ENCODE peak calls at places on chromosomes 4 and X, in four cellular contexts. W is effector CD4-positive, alpha-beta T cell; O is RWPE1; X is NCI-H2081. R is an unnamed sample.

GRCh38 chr4:170030121-170030520 is 3.9 kb upstream of the MFAP3L start:
- DNase-seq in O (no peak), W (no peak), X (no peak), R (no peak)

GRCh38 chr4:172514011-172514410 is 654.6 kb upstream of the GALNT7 start:
- DNase-seq in X (no peak), W (no peak), O (no peak), R (no peak)

GRCh38 chrX:110146521-110146920 is 143.6 kb downstream of the TMEM164 start:
- DNase-seq in W (peak), X (peak), O (peak), R (peak)

GRCh38 chrX:115503099-115503498 is 57.9 kb upstream of the PLS3 start:
- DNase-seq in W (no peak), X (no peak), O (no peak), R (no peak)

GRCh38 chrX:80808160-80808735 is 1.4 kb downstream of the BRWD3 start:
- DNase-seq in O (peak), X (peak), W (peak), R (peak)

GRCh38 chrX:153991013-153991580 is 18.5 kb downstream of the TMEM187 start:
- DNase-seq in W (no peak), X (no peak), O (no peak), R (no peak)

GRCh38 chr4:139814285-139815015 is 148.8 kb downstream of the MGST2 start:
- DNase-seq in X (peak), W (no peak), O (peak), R (peak)

GRCh38 chr4:76803522-76803921 is 94.4 kb downstream of the SOWAHB start:
- DNase-seq in X (peak), O (peak), W (no peak), R (no peak)

GRCh38 chr4:7635971-7636508 is 201.3 kb upstream of the PSAPL1 start:
- DNase-seq in X (no peak), O (no peak), W (no peak), R (no peak)

GRCh38 chr4:25030283-25031076 is at the start of gene LGI2:
- DNase-seq in X (peak), O (peak), W (no peak), R (no peak)

GRCh38 chrX:108216405-108216804 is 124.8 kb downstream of the ATG4A start:
- DNase-seq in W (no peak), O (no peak), X (no peak), R (no peak)

GRCh38 chr4:76897522-76898384 is at the start of gene SOWAHB:
- DNase-seq in X (peak), O (peak), W (peak), R (peak)

GRCh38 chr4:121760205-121760604 is 4.8 kb downstream of the SMIM43 start:
- DNase-seq in O (no peak), W (no peak), X (no peak), R (no peak)

GRCh38 chr4:90798948-90799347 is 671.8 kb downstream of the CCSER1 start:
- DNase-seq in O (no peak), X (no peak), W (no peak), R (no peak)

GRCh38 chr4:186216465-186217024 is 10.8 kb upstream of the KLKB1 start:
- DNase-seq in X (no peak), W (no peak), O (no peak), R (no peak)

GRCh38 chrX:150361777-150362351 is 1.3 kb upstream of the MAMLD1 start:
- DNase-seq in X (no peak), O (no peak), W (no peak), R (peak)

GRCh38 chr4:158327525-158327924 is 117.2 kb downstream of the TMEM144 start:
- DNase-seq in X (no peak), O (no peak), W (no peak), R (no peak)

GRCh38 chr4:95531141-95531540 is 17.6 kb downstream of the UNC5C start:
- DNase-seq in O (no peak), W (no peak), X (peak), R (no peak)

GRCh38 chr4:100977746-100978397 is 369.5 kb downstream of the PPP3CA start:
- DNase-seq in W (no peak), X (no peak), O (no peak), R (no peak)

GRCh38 chr4:43357252-43357974 is 464.9 kb downstream of the GRXCR1 start:
- DNase-seq in X (no peak), W (no peak), O (no peak), R (no peak)

GRCh38 chr4:108502366-108502765 is 118.0 kb upstream of the RPL34 start:
- DNase-seq in O (peak), X (no peak), W (no peak), R (no peak)

GRCh38 chr4:123248260-123248659 is 148.3 kb upstream of the SPRY1 start:
- DNase-seq in X (no peak), W (no peak), O (no peak), R (no peak)